ENCODE peak calls at places on chromosomes 5 and 9, in ten cellular contexts. T, Y, N, O, J, W, Q, U, K and X are unnamed samples.

GRCh38 chr5:9454012-9454481 is 91.8 kb downstream of the SEMA5A start:
- DNase-seq in K (no peak), Q (no peak), O (peak), U (no peak), Y (no peak), J (no peak), T (no peak), W (no peak), N (no peak), X (no peak)

GRCh38 chr5:135356522-135357318 is 42.3 kb downstream of the MACROH2A1 start:
- DNase-seq in K (peak), Y (no peak), O (no peak), J (no peak), T (no peak), Q (peak), U (no peak), N (peak), W (peak), X (peak)

GRCh38 chr9:76321185-76321828 is 72.9 kb downstream of the RFK start:
- DNase-seq in K (no peak), U (no peak), W (no peak), N (peak), J (no peak), Y (no peak), T (no peak), Q (peak), O (peak), X (no peak)

GRCh38 chr5:60993425-60993824 is 48.4 kb downstream of the NDUFAF2 start:
- DNase-seq in N (no peak), Q (no peak), Y (no peak), O (no peak), T (no peak), K (no peak), W (no peak), J (no peak), U (no peak), X (no peak)

GRCh38 chr9:126499005-126499910 is 114.5 kb upstream of the LMX1B start:
- DNase-seq in O (no peak), J (peak), K (no peak), N (peak), Y (no peak), Q (peak), T (peak), W (no peak), U (peak), X (no peak)

GRCh38 chr5:36877667-36878420 is 1.3 kb downstream of the NIPBL start:
- DNase-seq in K (no peak), W (no peak), O (peak), J (peak), Y (no peak), U (no peak), T (peak), Q (peak), N (peak), X (no peak)

GRCh38 chr5:148381906-148382305 is 1.9 kb upstream of the FBXO38 start:
- DNase-seq in K (no peak), Y (no peak), J (no peak), T (no peak), N (no peak), U (no peak), Q (no peak), W (no peak), O (no peak), X (no peak)

GRCh38 chr5:82821978-82822927 is 254.9 kb downstream of the TMEM167A start:
- DNase-seq in Q (no peak), W (no peak), O (no peak), T (no peak), U (no peak), J (no peak), K (no peak), N (peak), Y (no peak), X (no peak)

GRCh38 chr9:35553670-35554543 is 51.2 kb upstream of the TESK1 start:
- DNase-seq in U (no peak), J (peak), O (peak), Q (peak), T (peak), N (peak), W (peak), K (peak), Y (peak), X (peak)

GRCh38 chr9:33065157-33066076 is 11.1 kb downstream of the SMU1 start:
- DNase-seq in Y (no peak), O (no peak), U (no peak), N (no peak), T (no peak), J (no peak), K (no peak), Q (no peak), W (no peak), X (no peak)

GRCh38 chr9:16154570-16155078 is 601.8 kb downstream of the CCDC171 start:
- DNase-seq in Y (no peak), Q (peak), O (no peak), K (no peak), T (peak), J (peak), N (no peak), W (no peak), U (peak), X (no peak)

GRCh38 chr5:74946471-74946870 is 80.3 kb upstream of the FAM169A start:
- DNase-seq in Y (no peak), J (no peak), W (no peak), K (no peak), U (no peak), Q (no peak), O (no peak), N (no peak), T (no peak), X (no peak)